ENCODE peak calls at places on chromosomes 7 and 10, in four cellular contexts. U, I, D and Z are unnamed samples.

GRCh38 chr7:76430836-76431235 is 6.1 kb downstream of the ZP3 start:
- DNase-seq in I (no peak), D (no peak), U (no peak), Z (no peak)

GRCh38 chr10:51699145-51699474 is 285 bp downstream of the CSTF2T start:
- DNase-seq in I (no peak), U (no peak), D (no peak), Z (no peak)

GRCh38 chr10:42367532-42368230 is 270.7 kb downstream of the ZNF33B start:
- DNase-seq in D (no peak), U (peak; percentile 97), I (peak; percentile 15), Z (no peak)

GRCh38 chr10:11547111-11547625 is 64.3 kb downstream of the USP6NL start:
- DNase-seq in I (no peak), U (no peak), D (no peak), Z (peak; percentile 55)

GRCh38 chr7:36871355-36871738 is 147.1 kb upstream of the AOAH start:
- DNase-seq in U (no peak), D (no peak), I (no peak), Z (no peak)

GRCh38 chr10:16314259-16314658 is 122.6 kb upstream of the PTER start:
- DNase-seq in I (no peak), D (peak; percentile 2), U (peak; percentile 17), Z (peak; percentile 20)

GRCh38 chr10:99983280-99983988 is 26.3 kb downstream of the DNMBP start:
- DNase-seq in I (peak; percentile 48), D (no peak), U (peak; percentile 47), Z (peak; percentile 38)

GRCh38 chr10:83346216-83346910 is 792.9 kb upstream of the GHITM start:
- DNase-seq in U (no peak), I (no peak), D (no peak), Z (no peak)

GRCh38 chr7:140080919-140081318 is 18.2 kb upstream of the PARP12 start:
- DNase-seq in D (no peak), U (no peak), I (no peak), Z (no peak)

GRCh38 chr7:21562385-21562784 is 19.5 kb downstream of the DNAH11 start:
- DNase-seq in I (no peak), U (no peak), D (no peak), Z (no peak)

GRCh38 chr7:22001345-22002004 is 55.8 kb upstream of the CDCA7L start:
- DNase-seq in I (peak; percentile 13), U (peak; percentile 55), D (peak; percentile 36), Z (peak; percentile 27)

GRCh38 chr10:129934196-129934925 is 29.7 kb downstream of the EBF3 start:
- DNase-seq in D (no peak), U (no peak), I (no peak), Z (no peak)

GRCh38 chr10:128466831-128467371 is 340.7 kb upstream of the MKI67 start:
- DNase-seq in I (no peak), U (no peak), D (no peak), Z (no peak)

GRCh38 chr7:48180981-48181380 is 9.7 kb downstream of the ABCA13 start:
- DNase-seq in I (no peak), U (no peak), D (no peak), Z (no peak)

GRCh38 chr7:135704074-135704473 is 23.9 kb downstream of the SLC13A4 start:
- DNase-seq in I (no peak), U (peak; percentile 74), D (no peak), Z (no peak)

GRCh38 chr7:7785349-7785973 is 67.1 kb upstream of the RPA3 start:
- DNase-seq in I (no peak), U (no peak), D (no peak), Z (no peak)

GRCh38 chr7:36749282-36749960 is 25.1 kb upstream of the AOAH start:
- DNase-seq in D (no peak), U (no peak), I (no peak), Z (no peak)

GRCh38 chr7:6375346-6376101 is 72.2 kb downstream of the DAGLB start:
- DNase-seq in U (peak; percentile 43), D (no peak), I (no peak), Z (no peak)

GRCh38 chr10:97154789-97155188 is 31.0 kb downstream of the SLIT1 start:
- DNase-seq in U (no peak), D (no peak), I (no peak), Z (no peak)

GRCh38 chr10:113004219-113004618 is 54.2 kb downstream of the TCF7L2 start:
- DNase-seq in D (no peak), U (no peak), I (no peak), Z (no peak)

GRCh38 chr7:142407939-142408573 is 150.2 kb upstream of the PRSS58 start:
- DNase-seq in I (no peak), D (no peak), U (no peak), Z (no peak)

GRCh38 chr10:50637003-50637579 is 13.3 kb upstream of the SGMS1 start:
- DNase-seq in I (no peak), D (no peak), U (no peak), Z (no peak)

GRCh38 chr7:108171164-108171563 is 41.0 kb upstream of the LAMB4 start:
- DNase-seq in U (no peak), I (no peak), D (no peak), Z (no peak)

GRCh38 chr7:22896917-22897316 is 74.3 kb upstream of the TOMM7 start:
- DNase-seq in I (no peak), D (peak; percentile 7), U (peak; percentile 41), Z (peak; percentile 15)

GRCh38 chr7:50834679-50835078 is 52.0 kb upstream of the GRB10 start:
- DNase-seq in D (no peak), U (no peak), I (no peak), Z (no peak)

GRCh38 chr10:118496525-118496924 is 98.9 kb downstream of the PRLHR start:
- DNase-seq in I (no peak), U (no peak), D (no peak), Z (no peak)

GRCh38 chr7:128053023-128053422 is 21.8 kb upstream of the LRRC4 start:
- DNase-seq in I (no peak), D (no peak), U (peak; percentile 49), Z (no peak)

GRCh38 chr10:102597131-102597891 is 47.0 kb upstream of the TRIM8 start:
- DNase-seq in I (no peak), D (no peak), U (no peak), Z (peak; percentile 83)

GRCh38 chr7:91050677-91051076 is 213.6 kb upstream of the FZD1 start:
- DNase-seq in D (no peak), I (no peak), U (no peak), Z (no peak)

GRCh38 chr7:2299853-2300512 is 14.3 kb downstream of the SNX8 start:
- DNase-seq in U (no peak), D (no peak), I (no peak), Z (no peak)

GRCh38 chr10:93893646-93894515 is at the start of gene SLC35G1:
- DNase-seq in U (peak; percentile 81), D (peak; percentile 38), I (peak; percentile 26), Z (peak; percentile 25)

GRCh38 chr7:75993689-75994387 is 557 bp downstream of the TMEM120A start:
- DNase-seq in U (peak; percentile 68), I (no peak), D (no peak), Z (peak; percentile 90)

GRCh38 chr10:15150563-15150962 is 17.9 kb downstream of the NMT2 start:
- DNase-seq in I (no peak), D (no peak), U (no peak), Z (peak; percentile 27)

GRCh38 chr7:81714306-81714705 is 55.5 kb downstream of the HGF start:
- DNase-seq in D (no peak), I (no peak), U (no peak), Z (no peak)

GRCh38 chr10:49117366-49117905 is 2.1 kb upstream of the VSTM4 start:
- DNase-seq in I (no peak), U (no peak), D (no peak), Z (no peak)

GRCh38 chr7:73977626-73978618 is 50.1 kb upstream of the ELN start:
- DNase-seq in U (no peak), D (no peak), I (no peak), Z (peak; percentile 28)

GRCh38 chr7:113824117-113824823 is 94.5 kb downstream of the PPP1R3A start:
- DNase-seq in D (no peak), U (no peak), I (no peak), Z (no peak)

GRCh38 chr10:13959443-13960359 is 371.0 kb downstream of the FRMD4A start:
- DNase-seq in I (no peak), U (no peak), D (no peak), Z (no peak)

GRCh38 chr7:1567082-1567771 is 2.6 kb downstream of the PSMG3 start:
- DNase-seq in I (no peak), U (peak; percentile 55), D (peak; percentile 71), Z (no peak)

GRCh38 chr7:33278095-33278494 is 148.7 kb downstream of the BBS9 start:
- DNase-seq in U (peak; percentile 1), D (no peak), I (no peak), Z (peak; percentile 9)

GRCh38 chr7:33276325-33276724 is 147.0 kb downstream of the BBS9 start:
- DNase-seq in I (peak; percentile 9), U (no peak), D (no peak), Z (no peak)

DNA sequence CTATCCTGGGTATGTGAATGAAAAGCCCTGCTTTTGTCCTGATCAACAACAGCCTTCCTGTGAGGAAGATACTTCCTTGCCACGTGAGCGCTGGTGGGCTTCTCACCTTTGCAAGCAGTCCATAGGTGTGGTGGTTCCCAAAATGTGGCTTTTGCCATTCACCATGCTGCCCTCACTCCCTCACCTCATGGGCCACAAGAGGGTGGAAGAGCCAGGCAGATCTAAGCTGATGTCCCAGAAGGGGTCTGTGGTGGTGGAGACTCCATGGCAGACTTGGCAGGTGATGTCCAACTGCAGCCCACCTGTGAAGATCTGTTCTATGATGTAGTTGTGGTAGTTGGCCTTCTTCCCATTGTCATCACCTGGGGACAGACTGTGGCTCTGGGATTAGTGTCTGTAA is 147.4 kb downstream of the BBS9 start:
- DNase-seq in I (no peak), D (no peak), U (no peak), Z (no peak)
- TF ChIP-seq ZNF274 in I (no peak), D (no peak), U (no peak), Z (no peak)

GRCh38 chr10:104316321-104317099 is 21.8 kb downstream of the ITPRIP start:
- DNase-seq in D (no peak), U (no peak), I (no peak), Z (no peak)
- H3K79me2 ChIP-seq in D (peaks cover 22% of the 10 kb centered on the region), U (peaks cover 89% of the 10 kb centered on the region), I (peaks cover 4% of the 10 kb centered on the region), Z (no peaks in the 10 kb centered on the region)

GRCh38 chr10:22246680-22247391 is 29.0 kb upstream of the EBLN1 start:
- DNase-seq in I (no peak), U (peak; percentile 30), D (peak; percentile 95), Z (peak; percentile 13)
- TF ChIP-seq ZNF274 in I (no peak), U (no peak), D (no peak), Z (no peak)

DNA sequence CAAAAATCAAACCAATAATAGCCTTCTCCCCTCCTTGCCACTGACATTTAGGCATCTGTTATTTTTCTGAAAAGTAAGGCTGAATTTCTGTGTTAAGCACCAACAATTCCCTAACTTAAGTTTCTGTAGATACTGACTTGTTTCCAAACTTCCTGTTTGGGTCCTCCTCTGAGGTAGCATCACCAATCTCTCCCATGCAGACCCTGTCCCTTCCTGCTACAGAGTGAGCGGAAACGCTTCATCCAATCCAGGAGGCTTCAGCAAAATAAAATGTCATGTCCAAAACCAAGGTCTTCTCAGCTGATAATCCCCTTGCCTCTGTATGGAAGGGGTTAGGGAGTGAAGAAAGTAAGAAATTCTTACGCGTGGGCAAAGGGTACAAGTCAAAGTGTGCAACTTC is 29.9 kb downstream of the XPNPEP1 start:
- DNase-seq in D (no peak), I (no peak), U (no peak), Z (no peak)
- H3K79me2 ChIP-seq in D (peaks cover 16% of the 10 kb centered on the region), I (no peaks in the 10 kb centered on the region), U (peaks cover 4% of the 10 kb centered on the region), Z (no peaks in the 10 kb centered on the region)

GRCh38 chr10:71302874-71303568 is 16.0 kb upstream of the SLC29A3 start:
- DNase-seq in D (peak; percentile 43), I (no peak), U (peak; percentile 71), Z (peak; percentile 65)
- TF ChIP-seq ZNF274 in D (no peak), I (no peak), U (no peak), Z (no peak)